ENCODE peak calls at places on chromosomes 1 and 21, in four cellular contexts. One of them, this sample, is unnamed.

GRCh38 chr1:36913016-36913415 is 121.3 kb downstream of the GRIK3 start:
- DNase-seq in K562: no peak
- DNase-seq in H1: no peak
- DNase-seq in HepG2: no peak
- DNase-seq in this sample: no peak

GRCh38 chr1:31843506-31843905 is 27.7 kb upstream of the SPOCD1 start:
- DNase-seq in HepG2: no peak
- DNase-seq in H1: no peak
- DNase-seq in K562: no peak
- DNase-seq in this sample: no peak

GRCh38 chr1:17207966-17208418 is 3.1 kb downstream of the PADI1 start:
- DNase-seq in K562: peak; percentile 47
- DNase-seq in HepG2: no peak
- DNase-seq in H1: no peak
- DNase-seq in this sample: peak; percentile 70

GRCh38 chr21:27647401-27647800 is 680.5 kb upstream of the ADAMTS5 start:
- DNase-seq in K562: no peak
- DNase-seq in HepG2: no peak
- DNase-seq in H1: no peak
- DNase-seq in this sample: no peak

GRCh38 chr1:25543425-25544242 is at the start of gene LDLRAP1:
- DNase-seq in H1: peak; percentile 87
- DNase-seq in HepG2: peak; percentile 37
- DNase-seq in K562: peak; percentile 97
- DNase-seq in this sample: peak; percentile 62

GRCh38 chr21:42193131-42193671 is 25.7 kb upstream of the ABCG1 start:
- DNase-seq in H1: no peak
- DNase-seq in K562: no peak
- DNase-seq in HepG2: no peak
- DNase-seq in this sample: no peak

GRCh38 chr21:36658926-36659325 is 40.0 kb upstream of the SIM2 start:
- DNase-seq in HepG2: no peak
- DNase-seq in H1: no peak
- DNase-seq in K562: no peak
- DNase-seq in this sample: no peak

GRCh38 chr1:45924736-45925135 is 121.3 kb downstream of the MAST2 start:
- DNase-seq in HepG2: no peak
- DNase-seq in H1: no peak
- DNase-seq in K562: no peak
- DNase-seq in this sample: no peak

GRCh38 chr1:234643111-234643849 is 33.3 kb upstream of the IRF2BP2 start:
- DNase-seq in H1: no peak
- DNase-seq in K562: no peak
- DNase-seq in HepG2: peak; percentile 100
- DNase-seq in this sample: peak; percentile 81

GRCh38 chr1:56411484-56412180 is 167.7 kb downstream of the PLPP3 start:
- DNase-seq in K562: no peak
- DNase-seq in H1: no peak
- DNase-seq in HepG2: no peak
- DNase-seq in this sample: no peak

GRCh38 chr1:198599749-198600148 is 39.1 kb upstream of the PTPRC start:
- DNase-seq in H1: no peak
- DNase-seq in K562: no peak
- DNase-seq in HepG2: no peak
- DNase-seq in this sample: no peak

GRCh38 chr1:244319283-244320132 is 132.2 kb downstream of the ADSS2 start:
- DNase-seq in HepG2: no peak
- DNase-seq in K562: no peak
- DNase-seq in H1: no peak
- DNase-seq in this sample: no peak

GRCh38 chr21:44049182-44049581 is 37.1 kb downstream of the TRAPPC10 start:
- DNase-seq in HepG2: no peak
- DNase-seq in H1: no peak
- DNase-seq in K562: no peak
- DNase-seq in this sample: no peak

GRCh38 chr1:155177192-155177917 is 3.7 kb downstream of the TRIM46 start:
- DNase-seq in K562: no peak
- DNase-seq in HepG2: no peak
- DNase-seq in H1: no peak
- DNase-seq in this sample: no peak

GRCh38 chr1:155175281-155175926 is 1.8 kb downstream of the TRIM46 start:
- DNase-seq in H1: no peak
- DNase-seq in HepG2: no peak
- DNase-seq in K562: no peak
- DNase-seq in this sample: no peak

GRCh38 chr1:155174334-155175280 is 958 bp downstream of the TRIM46 start:
- DNase-seq in HepG2: no peak
- DNase-seq in K562: no peak
- DNase-seq in H1: peak; percentile 86
- DNase-seq in this sample: no peak

GRCh38 chr1:155176544-155177071 is 3.0 kb downstream of the TRIM46 start:
- DNase-seq in H1: peak; percentile 94
- DNase-seq in HepG2: peak; percentile 47
- DNase-seq in K562: peak; percentile 83
- DNase-seq in this sample: peak; percentile 97

DNA sequence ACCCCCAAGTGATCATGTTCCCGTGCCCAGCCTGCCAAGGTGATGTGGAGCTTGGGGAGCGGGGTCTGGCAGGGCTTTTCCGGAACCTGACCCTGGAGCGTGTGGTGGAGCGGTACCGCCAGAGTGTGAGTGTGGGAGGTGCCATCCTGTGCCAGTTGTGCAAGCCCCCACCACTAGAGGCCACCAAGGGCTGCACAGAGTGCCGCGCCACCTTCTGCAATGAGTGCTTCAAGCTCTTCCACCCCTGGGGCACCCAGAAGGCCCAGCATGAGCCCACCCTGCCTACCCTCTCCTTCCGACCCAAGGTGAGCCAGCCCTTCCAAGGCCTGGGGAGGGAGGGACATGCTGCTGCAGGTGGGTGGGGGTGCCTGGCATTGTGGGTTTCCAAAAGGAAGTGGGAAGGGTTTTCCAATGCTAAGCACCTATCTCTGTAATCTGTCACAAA is 2.3 kb downstream of the TRIM46 start:
- DNase-seq in K562: no peak
- DNase-seq in H1: no peak
- DNase-seq in HepG2: no peak
- DNase-seq in this sample: no peak
- TF ChIP-seq CHD2 in K562: no peak
- TF ChIP-seq CHD2 in H1: no peak
- TF ChIP-seq CHD2 in HepG2: no peak
- TF ChIP-seq CHD2 in this sample: no peak

GRCh38 chr1:5572794-5573193 is 419.4 kb downstream of the NPHP4 start:
- DNase-seq in HepG2: no peak
- DNase-seq in K562: no peak
- DNase-seq in H1: no peak
- DNase-seq in this sample: no peak
- TF ChIP-seq KDM1A in HepG2: no peak
- TF ChIP-seq KDM1A in K562: no peak
- TF ChIP-seq KDM1A in H1: no peak
- TF ChIP-seq KDM1A in this sample: no peak

GRCh38 chr1:227961651-227962050 is 13.9 kb upstream of the WNT9A start:
- DNase-seq in K562: no peak
- DNase-seq in HepG2: no peak
- DNase-seq in H1: no peak
- DNase-seq in this sample: no peak
- TF ChIP-seq CHD2 in K562: no peak
- TF ChIP-seq CHD2 in HepG2: no peak
- TF ChIP-seq CHD2 in H1: no peak
- TF ChIP-seq CHD2 in this sample: no peak

GRCh38 chr1:78377356-78377928 is 113.3 kb upstream of the PTGFR start:
- DNase-seq in H1: no peak
- DNase-seq in K562: no peak
- DNase-seq in HepG2: no peak
- DNase-seq in this sample: no peak

GRCh38 chr1:78370779-78371482 is 119.8 kb upstream of the PTGFR start:
- DNase-seq in H1: no peak
- DNase-seq in HepG2: no peak
- DNase-seq in K562: no peak
- DNase-seq in this sample: no peak

GRCh38 chr1:78370356-78370755 is 120.4 kb upstream of the PTGFR start:
- DNase-seq in K562: no peak
- DNase-seq in H1: no peak
- DNase-seq in HepG2: no peak
- DNase-seq in this sample: no peak

GRCh38 chr1:78375996-78376395 is 114.8 kb upstream of the PTGFR start:
- DNase-seq in K562: no peak
- DNase-seq in H1: no peak
- DNase-seq in HepG2: no peak
- DNase-seq in this sample: no peak
- TF ChIP-seq KDM1A in K562: no peak
- TF ChIP-seq KDM1A in H1: no peak
- TF ChIP-seq KDM1A in HepG2: no peak
- TF ChIP-seq KDM1A in this sample: no peak

GRCh38 chr1:173050865-173051264 is at the start of gene TNFSF18:
- DNase-seq in HepG2: no peak
- DNase-seq in H1: no peak
- DNase-seq in K562: no peak
- DNase-seq in this sample: no peak
- TF ChIP-seq CHD2 in HepG2: no peak
- TF ChIP-seq CHD2 in H1: no peak
- TF ChIP-seq CHD2 in K562: no peak
- TF ChIP-seq CHD2 in this sample: no peak

GRCh38 chr1:41361495-41362356 is 492 bp downstream of the FOXO6 start:
- DNase-seq in K562: no peak
- DNase-seq in HepG2: no peak
- DNase-seq in H1: peak; percentile 74
- DNase-seq in this sample: no peak

GRCh38 chr1:41361028-41361494 is at the start of gene FOXO6:
- DNase-seq in HepG2: peak; percentile 92
- DNase-seq in K562: peak; percentile 100
- DNase-seq in H1: peak; percentile 99
- DNase-seq in this sample: peak; percentile 92

GRCh38 chr1:41359211-41360073 is 1.8 kb upstream of the FOXO6 start:
- DNase-seq in H1: peak; percentile 37
- DNase-seq in K562: no peak
- DNase-seq in HepG2: no peak
- DNase-seq in this sample: no peak

GRCh38 chr1:41362357-41362721 is 1.1 kb downstream of the FOXO6 start:
- DNase-seq in K562: no peak
- DNase-seq in HepG2: no peak
- DNase-seq in H1: no peak
- DNase-seq in this sample: no peak

DNA sequence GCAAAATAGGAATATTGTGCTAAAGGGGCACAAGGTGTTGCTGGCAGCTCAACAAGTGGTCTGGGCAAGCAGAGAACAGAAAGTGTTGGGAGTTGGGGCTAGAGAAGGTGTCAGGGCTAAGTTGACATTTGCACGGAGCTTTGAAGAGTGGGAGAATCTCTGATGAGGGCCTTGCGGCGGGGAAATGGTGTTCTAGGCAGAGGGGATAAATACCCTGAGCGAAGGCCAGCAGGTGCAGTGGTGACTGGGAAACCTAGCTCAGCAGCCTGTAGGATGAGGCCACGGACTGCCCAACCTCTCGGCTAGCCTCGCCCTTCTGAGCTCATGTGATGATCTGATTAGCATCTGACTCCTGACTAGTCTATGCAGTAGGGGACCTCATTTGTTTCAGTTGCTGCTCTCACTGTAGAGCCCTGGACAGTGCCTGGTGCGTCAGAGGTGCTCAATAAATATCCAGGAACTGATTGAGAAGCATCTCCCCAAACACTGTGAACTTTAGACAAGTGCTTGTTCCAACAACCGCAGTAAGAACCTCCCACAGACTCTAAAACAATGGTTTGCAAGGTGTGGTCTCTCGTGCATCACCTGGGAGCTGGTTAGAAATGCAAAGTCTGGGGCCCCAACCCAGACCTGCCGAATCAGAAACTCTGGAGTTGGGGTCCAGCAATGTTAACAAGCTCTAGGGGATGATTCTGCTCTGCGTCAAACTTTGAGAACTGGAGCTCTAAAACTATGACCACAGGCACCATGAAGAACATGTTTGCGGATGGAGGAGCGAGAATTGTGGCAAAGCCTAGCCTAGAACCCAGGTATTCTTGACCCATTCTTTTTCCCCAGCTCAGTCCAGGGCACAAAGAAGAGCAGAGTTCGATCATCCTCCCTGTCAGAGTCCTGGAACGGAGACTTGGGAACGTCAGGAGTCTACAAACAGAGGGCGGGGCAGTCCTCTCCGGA is 883 bp upstream of the FOXO6 start:
- DNase-seq in H1: peak; percentile 57
- DNase-seq in HepG2: no peak
- DNase-seq in K562: peak; percentile 25
- DNase-seq in this sample: no peak
- TF ChIP-seq KDM1A in H1: no peak
- TF ChIP-seq KDM1A in HepG2: no peak
- TF ChIP-seq KDM1A in K562: no peak
- TF ChIP-seq KDM1A in this sample: no peak

GRCh38 chr1:208242829-208243521 is 1.2 kb downstream of the PLXNA2 start:
- DNase-seq in H1: peak; percentile 56
- DNase-seq in K562: peak; percentile 46
- DNase-seq in HepG2: no peak
- DNase-seq in this sample: no peak
- TF ChIP-seq CHD2 in H1: no peak
- TF ChIP-seq CHD2 in K562: no peak
- TF ChIP-seq CHD2 in HepG2: no peak
- TF ChIP-seq CHD2 in this sample: no peak

DNA sequence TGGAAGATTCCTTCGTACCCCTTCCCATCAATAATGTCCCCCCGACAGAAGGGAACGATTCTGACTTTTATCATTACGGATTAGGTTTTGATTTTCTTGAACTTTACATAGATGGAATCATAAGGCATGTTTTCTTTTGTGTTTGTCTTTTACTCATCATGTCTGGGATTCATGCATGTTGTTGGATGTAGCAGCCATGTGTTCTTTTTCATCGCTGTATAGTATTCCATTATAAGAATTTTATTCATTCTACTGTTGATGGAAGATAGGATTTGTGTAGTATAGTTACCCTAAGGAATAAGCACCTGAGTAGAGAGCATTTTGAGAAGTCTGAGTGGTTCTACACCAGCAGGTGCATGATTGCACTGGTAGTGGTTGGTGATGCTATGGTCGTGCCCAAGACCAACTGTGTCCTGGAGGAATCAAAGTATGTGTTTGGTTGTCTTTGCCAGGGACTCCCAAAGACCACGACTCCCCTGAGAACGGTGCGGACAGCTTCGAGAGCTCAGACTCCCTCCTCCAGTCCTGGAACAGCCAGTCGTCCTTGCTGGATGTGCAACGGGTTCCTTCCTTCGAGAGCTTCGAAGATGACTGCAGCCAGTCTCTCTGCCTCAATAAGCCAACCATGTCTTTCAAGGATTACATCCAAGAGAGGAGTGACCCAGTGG is 13.5 kb downstream of the ETS2 start:
- DNase-seq in K562: no peak
- DNase-seq in HepG2: no peak
- DNase-seq in H1: no peak
- DNase-seq in this sample: no peak
- TF ChIP-seq KDM1A in K562: no peak
- TF ChIP-seq KDM1A in HepG2: no peak
- TF ChIP-seq KDM1A in H1: peak; percentile 27
- TF ChIP-seq KDM1A in this sample: no peak

GRCh38 chr1:153490272-153491051 is 30.0 kb upstream of the S100A7 start:
- DNase-seq in HepG2: no peak
- DNase-seq in H1: no peak
- DNase-seq in K562: no peak
- DNase-seq in this sample: peak; percentile 47
- TF ChIP-seq CHD2 in HepG2: no peak
- TF ChIP-seq CHD2 in H1: no peak
- TF ChIP-seq CHD2 in K562: no peak
- TF ChIP-seq CHD2 in this sample: no peak

This sample was measured in A549.